ENCODE peak calls at places on chromosome 3, in eight cellular contexts. U is dermis blood vessel endothelial cell; P is neuronal stem cell; F is adrenal gland; Z is endothelial cell; Y is activated CD4-positive, alpha-beta T cell treated with anti-CD3 and anti-CD28 coated beads for 48 hours; M is HFF-Myc; Q is stimulated activated CD4-positive, alpha-beta T cell treated with anti-CD3 and anti-CD28 coated beads, Interleukin-4, amount 100 ng/mL, for 48 hours. L is an unnamed sample.

GRCh38 chr3:194042947-194043346 is 93.0 kb upstream of the HES1 start:
- DNase-seq in U (peak), P (no peak), F (no peak), Z (no peak), Y (no peak), M (peak), Q (no peak), L (no peak)

GRCh38 chr3:143037867-143038266 is 36.5 kb downstream of the U2SURP start:
- DNase-seq in U (no peak), P (no peak), F (no peak), Z (no peak), Y (no peak), M (no peak), Q (no peak), L (no peak)

GRCh38 chr3:54083901-54084300 is 38.5 kb upstream of the CACNA2D3 start:
- DNase-seq in U (no peak), P (no peak), F (no peak), Z (no peak), Y (no peak), M (no peak), Q (no peak), L (no peak)

GRCh38 chr3:69107841-69108240 is 14.6 kb downstream of the LMOD3 start:
- DNase-seq in U (no peak), P (no peak), F (no peak), Z (no peak), Y (no peak), M (no peak), Q (no peak), L (no peak)

GRCh38 chr3:168071535-168071934 is 24.2 kb downstream of the GOLIM4 start:
- DNase-seq in U (peak), P (no peak), F (no peak), Z (no peak), Y (no peak), M (peak), Q (no peak), L (no peak)

GRCh38 chr3:122497425-122497824 is 17.3 kb downstream of the KPNA1 start:
- DNase-seq in U (peak), P (no peak), F (no peak), Z (no peak), Y (peak), M (peak), Q (no peak), L (no peak)

GRCh38 chr3:105953831-105954230 is 85.0 kb upstream of the CBLB start:
- DNase-seq in U (no peak), P (no peak), F (no peak), Z (no peak), Y (no peak), M (no peak), Q (no peak), L (no peak)

GRCh38 chr3:156643729-156644389 is 30.5 kb upstream of the TIPARP start:
- DNase-seq in U (no peak), P (no peak), F (no peak), Z (no peak), Y (peak), M (no peak), Q (no peak), L (no peak)

GRCh38 chr3:4597204-4597985 is 104.2 kb downstream of the ITPR1 start:
- DNase-seq in U (no peak), P (no peak), F (no peak), Z (no peak), Y (no peak), M (peak), Q (no peak), L (no peak)

GRCh38 chr3:136021798-136022197 is 56.3 kb downstream of the PPP2R3A start:
- DNase-seq in U (no peak), P (no peak), F (no peak), Z (no peak), Y (no peak), M (no peak), Q (no peak), L (no peak)

GRCh38 chr3:155323063-155323666 is 29.7 kb upstream of the STRIT1 start:
- DNase-seq in U (peak), P (peak), F (no peak), Z (peak), Y (peak), M (peak), Q (no peak), L (no peak)

GRCh38 chr3:126018545-126018944 is 49.6 kb downstream of the ROPN1B start:
- DNase-seq in U (no peak), P (no peak), F (no peak), Z (no peak), Y (no peak), M (no peak), Q (no peak), L (no peak)

GRCh38 chr3:42731476-42732195 is 29.0 kb upstream of the HHATL start:
- DNase-seq in U (no peak), P (no peak), F (no peak), Z (no peak), Y (no peak), M (no peak), Q (no peak), L (no peak)

GRCh38 chr3:38566215-38566528 is 70.0 kb downstream of the EXOG start:
- DNase-seq in U (no peak), P (no peak), F (peak), Z (no peak), Y (no peak), M (no peak), Q (no peak), L (peak)

GRCh38 chr3:46947981-46948791 is 28.4 kb downstream of the CCDC12 start:
- DNase-seq in U (peak), P (no peak), F (peak), Z (no peak), Y (peak), M (no peak), Q (peak), L (no peak)

GRCh38 chr3:152243301-152243711 is 25.4 kb upstream of the MBNL1 start:
- DNase-seq in U (no peak), P (no peak), F (no peak), Z (no peak), Y (no peak), M (no peak), Q (no peak), L (no peak)

GRCh38 chr3:141015486-141015885 is 35.7 kb upstream of the SPSB4 start:
- DNase-seq in U (no peak), P (no peak), F (no peak), Z (no peak), Y (no peak), M (no peak), Q (no peak), L (no peak)

L was measured in RWPE2.